ENCODE peak calls at places on chromosomes 11 and 22, in seven cellular contexts. U, R, K, P, Y, H and F are unnamed samples.

GRCh38 chr22:37790234-37790633 is 17.5 kb upstream of the GCAT start:
- DNase-seq in U (no peak), R (no peak), K (no peak), P (no peak), Y (no peak), H (no peak), F (no peak)

GRCh38 chr11:134584001-134584561 is 172.0 kb upstream of the B3GAT1 start:
- DNase-seq in U (peak; percentile 11), R (no peak), K (no peak), P (no peak), Y (no peak), H (peak; percentile 19), F (no peak)

GRCh38 chr22:46150615-46151423 is 493 bp downstream of the PPARA start:
- DNase-seq in U (peak; percentile 34), R (peak; percentile 55), K (peak; percentile 77), P (peak; percentile 50), Y (no peak), H (no peak), F (peak; percentile 52)

GRCh38 chr11:107924306-107924705 is 3.9 kb upstream of the RAB39A start:
- DNase-seq in U (no peak), R (no peak), K (no peak), P (peak; percentile 59), Y (no peak), H (no peak), F (no peak)

GRCh38 chr11:128948583-128948982 is 5.9 kb upstream of the TP53AIP1 start:
- DNase-seq in U (peak; percentile 67), R (no peak), K (peak; percentile 81), P (peak; percentile 4), Y (no peak), H (no peak), F (no peak)

GRCh38 chr11:17875908-17876307 is 136.9 kb downstream of the SERGEF start:
- DNase-seq in U (no peak), R (no peak), K (no peak), P (no peak), Y (no peak), H (no peak), F (no peak)

GRCh38 chr11:117830674-117831351 is 6.3 kb upstream of the FXYD2 start:
- DNase-seq in U (peak; percentile 21), R (no peak), K (peak; percentile 63), P (no peak), Y (no peak), H (no peak), F (no peak)

GRCh38 chr11:112320668-112321067 is 60.0 kb upstream of the PLET1 start:
- DNase-seq in U (no peak), R (peak; percentile 63), K (no peak), P (no peak), Y (no peak), H (peak; percentile 82), F (no peak)

GRCh38 chr11:68748061-68748460 is 3.3 kb downstream of the TESMIN start:
- DNase-seq in U (no peak), R (no peak), K (no peak), P (no peak), Y (no peak), H (no peak), F (no peak)

GRCh38 chr22:20550851-20551744 is 43.7 kb downstream of the MED15 start:
- DNase-seq in U (peak; percentile 72), R (peak; percentile 58), K (no peak), P (no peak), Y (no peak), H (no peak), F (peak; percentile 48)

GRCh38 chr11:39078465-39078864 is 2381.0 kb downstream of the LRRC4C start:
- DNase-seq in U (no peak), R (no peak), K (no peak), P (no peak), Y (no peak), H (no peak), F (no peak)

GRCh38 chr11:24637520-24637919 is 140.7 kb downstream of the LUZP2 start:
- DNase-seq in U (peak; percentile 23), R (no peak), K (no peak), P (no peak), Y (no peak), H (no peak), F (no peak)

GRCh38 chr11:118705796-118706545 is 26.5 kb upstream of the TREH start:
- DNase-seq in U (no peak), R (no peak), K (no peak), P (no peak), Y (no peak), H (no peak), F (no peak)

GRCh38 chr22:30386960-30387848 is at the start of gene RNF215:
- DNase-seq in U (peak; percentile 94), R (peak; percentile 85), K (peak; percentile 98), P (peak; percentile 83), Y (peak; percentile 44), H (peak; percentile 79), F (peak; percentile 79)

GRCh38 chr11:2789791-2790580 is 90.2 kb upstream of the KCNQ1OT1 start:
- DNase-seq in U (no peak), R (no peak), K (peak; percentile 33), P (no peak), Y (no peak), H (no peak), F (no peak)

GRCh38 chr22:50076646-50077624 is 8.3 kb downstream of the MLC1 start:
- DNase-seq in U (no peak), R (no peak), K (peak; percentile 38), P (no peak), Y (no peak), H (no peak), F (no peak)

GRCh38 chr11:102709211-102709980 is 3.8 kb upstream of the MMP27 start:
- DNase-seq in U (no peak), R (no peak), K (no peak), P (no peak), Y (no peak), H (no peak), F (no peak)

DNA sequence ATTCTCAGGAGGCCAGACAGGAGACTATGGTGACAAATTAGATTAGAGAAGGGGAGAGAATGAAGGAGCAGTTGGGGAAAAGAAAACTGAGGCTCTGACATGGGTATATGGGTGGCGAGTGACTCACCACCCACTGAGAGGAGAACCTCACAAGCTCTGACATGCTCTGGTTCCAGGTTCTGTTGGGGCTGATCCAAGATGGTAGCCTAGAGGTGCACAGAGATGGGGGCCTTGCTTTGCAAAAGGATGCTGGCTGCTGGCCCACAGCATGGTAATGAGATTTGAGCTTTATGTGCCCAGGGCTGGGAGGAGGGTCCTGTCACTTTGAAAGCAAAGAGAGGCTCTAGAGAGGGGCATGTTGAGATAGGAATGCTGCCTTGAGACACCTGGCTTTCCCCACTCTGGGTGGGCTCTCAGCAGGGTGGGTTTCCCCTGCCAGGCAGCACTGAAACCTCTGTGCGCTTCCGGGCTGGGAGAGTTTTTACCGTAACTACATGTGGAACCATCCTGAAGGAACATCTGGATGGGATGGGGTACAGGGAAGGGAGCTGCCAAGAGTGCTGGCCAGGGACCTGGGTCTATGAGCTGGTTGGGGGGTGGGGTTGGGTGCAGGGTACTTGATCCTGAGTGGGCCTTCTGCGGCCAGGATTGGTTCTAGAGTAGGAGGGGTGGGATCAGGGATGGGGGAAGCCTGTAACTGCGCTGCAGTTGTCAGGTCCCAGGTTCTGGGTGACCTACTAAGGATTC is 1.2 kb upstream of the GRK2 start:
- DNase-seq in U (no peak), R (no peak), K (no peak), P (no peak), Y (no peak), H (no peak), F (no peak)
- H3K4me1 ChIP-seq in U (peaks cover 3% of the 10 kb centered on the region), R (peaks cover 41% of the 10 kb centered on the region), K (peaks cover 17% of the 10 kb centered on the region), P (peaks cover 41% of the 10 kb centered on the region), Y (peaks cover 47% of the 10 kb centered on the region), H (peaks cover 6% of the 10 kb centered on the region), F (peaks cover 55% of the 10 kb centered on the region)

DNA sequence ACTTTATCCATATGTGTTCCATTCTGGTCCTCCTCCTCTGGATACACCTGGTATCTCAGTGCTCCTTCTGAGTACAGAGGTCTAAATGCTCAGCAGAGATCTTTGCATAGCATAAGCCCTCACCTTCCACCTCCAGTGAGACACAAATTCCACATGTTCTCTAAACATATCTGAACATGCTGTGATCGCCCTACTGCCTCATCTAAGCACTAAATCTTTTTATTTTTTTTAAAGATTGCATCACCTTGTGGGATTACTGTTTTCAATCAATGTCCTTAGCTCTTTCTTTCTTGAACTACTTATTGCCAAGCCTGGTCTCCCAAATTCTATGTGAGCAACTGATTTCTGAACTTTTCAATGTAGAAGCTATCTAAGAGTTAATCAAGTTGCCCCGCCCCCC is 113.4 kb downstream of the TRPC6 start:
- DNase-seq in U (no peak), R (no peak), K (no peak), P (no peak), Y (no peak), H (no peak), F (no peak)
- H3K27me3 ChIP-seq in U (no peaks in the 10 kb centered on the region), R (no peaks in the 10 kb centered on the region), K (no peaks in the 10 kb centered on the region), P (no peaks in the 10 kb centered on the region), Y (no peaks in the 10 kb centered on the region), H (no peaks in the 10 kb centered on the region), F (no peaks in the 10 kb centered on the region)

DNA sequence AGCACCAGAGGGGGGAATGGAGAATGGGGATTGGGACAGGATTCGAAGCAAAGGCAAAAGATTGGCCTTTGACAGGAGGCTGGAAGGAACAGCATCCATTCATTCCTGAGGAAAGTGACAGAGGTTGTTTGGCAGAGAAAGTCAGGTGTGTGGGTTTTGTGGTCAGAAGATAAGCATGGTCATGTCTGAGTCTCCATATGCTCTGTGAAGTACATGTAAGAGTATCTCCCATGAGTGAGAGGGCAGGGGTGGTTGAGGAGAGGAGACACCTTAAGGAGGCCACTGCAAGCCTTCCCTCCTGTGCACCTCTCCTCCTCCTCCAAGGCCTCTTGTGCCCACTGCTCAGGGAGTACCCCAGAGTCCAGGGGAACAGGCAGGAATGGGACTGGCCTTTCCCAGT is 1.9 kb upstream of the NLRP10 start:
- DNase-seq in U (no peak), R (no peak), K (no peak), P (no peak), Y (no peak), H (no peak), F (no peak)
- H3K4me1 ChIP-seq in U (peaks cover 2% of the 10 kb centered on the region), R (no peaks in the 10 kb centered on the region), K (no peaks in the 10 kb centered on the region), P (no peaks in the 10 kb centered on the region), Y (no peaks in the 10 kb centered on the region), H (no peaks in the 10 kb centered on the region), F (no peaks in the 10 kb centered on the region)

GRCh38 chr11:30368394-30368793 is 45.5 kb downstream of the ARL14EP start:
- DNase-seq in U (no peak), R (no peak), K (no peak), P (no peak), Y (no peak), H (no peak), F (no peak)
- H3K27me3 ChIP-seq in U (no peaks in the 10 kb centered on the region), R (no peaks in the 10 kb centered on the region), K (no peaks in the 10 kb centered on the region), P (no peaks in the 10 kb centered on the region), Y (peaks cover 26% of the 10 kb centered on the region), H (no peaks in the 10 kb centered on the region), F (no peaks in the 10 kb centered on the region)

GRCh38 chr22:36239401-36240171 is at the start of gene APOL2:
- DNase-seq in U (peak; percentile 96), R (peak; percentile 86), K (peak; percentile 97), P (peak; percentile 96), Y (peak; percentile 83), H (peak; percentile 87), F (peak; percentile 74)
- H3K4me1 ChIP-seq in U (no peaks in the 10 kb centered on the region), R (peaks cover 44% of the 10 kb centered on the region), K (no peaks in the 10 kb centered on the region), P (peaks cover 34% of the 10 kb centered on the region), Y (peaks cover 22% of the 10 kb centered on the region), H (peaks cover 22% of the 10 kb centered on the region), F (peaks cover 38% of the 10 kb centered on the region)

DNA sequence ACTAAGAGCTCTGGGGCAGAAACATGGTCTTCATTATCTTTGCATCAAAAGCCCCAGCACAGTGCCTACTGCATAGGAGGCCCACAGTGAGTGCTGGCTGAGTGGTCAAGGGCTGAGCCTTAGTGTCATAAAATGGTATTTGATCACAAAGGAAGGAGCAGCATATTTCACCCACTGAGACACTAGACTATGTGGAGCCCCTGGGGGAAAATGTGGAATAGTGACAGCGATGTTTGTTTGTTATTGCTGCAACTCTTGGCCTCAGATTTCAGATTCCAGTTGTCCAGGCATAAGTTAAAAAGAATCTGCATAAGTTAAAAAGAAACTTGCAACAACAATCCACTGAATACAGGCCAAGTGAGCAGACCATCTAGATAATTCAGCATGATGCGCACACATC is 7.0 kb downstream of the KIRREL3 start:
- DNase-seq in U (no peak), R (no peak), K (no peak), P (no peak), Y (no peak), H (no peak), F (no peak)
- H3K27me3 ChIP-seq in U (peaks cover 4% of the 10 kb centered on the region), R (peaks cover 26% of the 10 kb centered on the region), K (peaks cover 70% of the 10 kb centered on the region), P (no peaks in the 10 kb centered on the region), Y (peaks cover 3% of the 10 kb centered on the region), H (no peaks in the 10 kb centered on the region), F (peaks cover 8% of the 10 kb centered on the region)